ENCODE peak calls at places on chromosomes 6 and 20, in four cellular contexts. One of them, this sample, is unnamed.

GRCh38 chr6:38603966-38604365 is 35.8 kb downstream of the BTBD9 start:
- DNase-seq in NCI-H345: no peak
- DNase-seq in SW 1271: no peak
- DNase-seq in Calu3: no peak
- DNase-seq in this sample: no peak

GRCh38 chr6:169371344-169372144 is 117.9 kb upstream of the THBS2 start:
- DNase-seq in NCI-H345: peak
- DNase-seq in SW 1271: peak
- DNase-seq in Calu3: peak
- DNase-seq in this sample: no peak

GRCh38 chr6:122799916-122800701 is 11.1 kb downstream of the SMPDL3A start:
- DNase-seq in NCI-H345: no peak
- DNase-seq in SW 1271: no peak
- DNase-seq in Calu3: peak
- DNase-seq in this sample: no peak

GRCh38 chr6:142728910-142729481 is 216.0 kb downstream of the HIVEP2 start:
- DNase-seq in NCI-H345: no peak
- DNase-seq in SW 1271: no peak
- DNase-seq in Calu3: no peak
- DNase-seq in this sample: no peak

GRCh38 chr20:32764000-32764960 is 2.1 kb downstream of the DNMT3B start:
- DNase-seq in NCI-H345: no peak
- DNase-seq in SW 1271: no peak
- DNase-seq in Calu3: no peak
- DNase-seq in this sample: no peak

GRCh38 chr20:58700121-58700780 is 7.7 kb downstream of the NPEPL1 start:
- DNase-seq in NCI-H345: no peak
- DNase-seq in SW 1271: no peak
- DNase-seq in Calu3: no peak
- DNase-seq in this sample: no peak

GRCh38 chr6:148884461-148884860 is 137.6 kb downstream of the UST start:
- DNase-seq in NCI-H345: no peak
- DNase-seq in SW 1271: no peak
- DNase-seq in Calu3: no peak
- DNase-seq in this sample: no peak

GRCh38 chr6:137977206-137977605 is 110.1 kb downstream of the TNFAIP3 start:
- DNase-seq in NCI-H345: no peak
- DNase-seq in SW 1271: no peak
- DNase-seq in Calu3: no peak
- DNase-seq in this sample: no peak

GRCh38 chr20:62938105-62938888 is at the start of gene GID8:
- DNase-seq in NCI-H345: no peak
- DNase-seq in SW 1271: peak
- DNase-seq in Calu3: peak
- DNase-seq in this sample: peak

GRCh38 chr20:2840967-2841531 is 504 bp downstream of the VPS16 start:
- DNase-seq in NCI-H345: peak
- DNase-seq in SW 1271: peak
- DNase-seq in Calu3: peak
- DNase-seq in this sample: peak

GRCh38 chr6:134863763-134864510 is 86.0 kb downstream of the ALDH8A1 start:
- DNase-seq in NCI-H345: no peak
- DNase-seq in SW 1271: no peak
- DNase-seq in Calu3: no peak
- DNase-seq in this sample: no peak